ENCODE peak calls at places on chromosomes 4 and X, in six cellular contexts. L is brain microvascular endothelial cell; E is tibial artery; X is CD4-positive, alpha-beta T cell; V is spleen; Y is H9. F is an unnamed sample.

GRCh38 chrX:109660756-109661155 is 35.8 kb upstream of the KCNE5 start:
- DNase-seq in L (no peak), E (no peak), X (no peak), V (no peak), Y (no peak), F (no peak)

GRCh38 chr4:123555500-123556273 is 159.1 kb downstream of the SPRY1 start:
- DNase-seq in L (peak; percentile 95), E (peak; percentile 95), X (no peak), V (no peak), Y (no peak), F (no peak)

GRCh38 chr4:156576946-156577345 is 394.7 kb downstream of the PDGFC start:
- DNase-seq in L (no peak), E (no peak), X (no peak), V (no peak), Y (no peak), F (no peak)

GRCh38 chr4:56863441-56864129 is 42.1 kb upstream of the SPINK2 start:
- DNase-seq in L (no peak), E (no peak), X (no peak), V (no peak), Y (no peak), F (no peak)

GRCh38 chr4:88075336-88075735 is 67.9 kb downstream of the PKD2 start:
- DNase-seq in L (no peak), E (no peak), X (no peak), V (no peak), Y (no peak), F (no peak)

GRCh38 chrX:141857479-141857878 is 19.4 kb downstream of the MAGEC3 start:
- DNase-seq in L (no peak), E (no peak), X (no peak), V (no peak), Y (no peak), F (no peak)

GRCh38 chr4:89660851-89661250 is 176.1 kb downstream of the SNCA start:
- DNase-seq in L (no peak), E (no peak), X (no peak), V (no peak), Y (no peak), F (no peak)

GRCh38 chr4:116872941-116873340 is 212.4 kb downstream of the TRAM1L1 start:
- DNase-seq in L (no peak), E (no peak), X (no peak), V (no peak), Y (no peak), F (no peak)

GRCh38 chr4:26937136-26937535 is 76.5 kb downstream of the STIM2 start:
- DNase-seq in L (no peak), E (no peak), X (no peak), V (no peak), Y (no peak), F (no peak)

GRCh38 chrX:121389976-121390709 is 342.7 kb downstream of the GLUD2 start:
- DNase-seq in L (no peak), E (no peak), X (no peak), V (no peak), Y (no peak), F (no peak)

GRCh38 chr4:123250843-123251242 is 145.8 kb upstream of the SPRY1 start:
- DNase-seq in L (peak; percentile 28), E (no peak), X (no peak), V (no peak), Y (no peak), F (no peak)

GRCh38 chr4:10200869-10201268 is 84.3 kb upstream of the WDR1 start:
- DNase-seq in L (no peak), E (no peak), X (no peak), V (no peak), Y (no peak), F (no peak)

GRCh38 chr4:162659716-162660115 is 495.9 kb upstream of the FSTL5 start:
- DNase-seq in L (no peak), E (no peak), X (no peak), V (no peak), Y (no peak), F (no peak)

GRCh38 chr4:25535701-25536473 is 119.8 kb upstream of the SLC34A2 start:
- DNase-seq in L (no peak), E (no peak), X (no peak), V (no peak), Y (no peak), F (no peak)

GRCh38 chr4:168484626-168485025 is 4.3 kb upstream of the DDX60L start:
- DNase-seq in L (peak; percentile 36), E (no peak), X (no peak), V (no peak), Y (no peak), F (no peak)

GRCh38 chrX:71637253-71637618 is 18.9 kb upstream of the CXCR3 start:
- DNase-seq in L (no peak), E (no peak), X (no peak), V (no peak), Y (no peak), F (no peak)

GRCh38 chr4:67465032-67465762 is 80.1 kb downstream of the CENPC start:
- DNase-seq in L (peak; percentile 40), E (no peak), X (no peak), V (no peak), Y (no peak), F (no peak)

GRCh38 chr4:97104006-97104405 is 1039.3 kb downstream of the STPG2 start:
- DNase-seq in L (peak; percentile 3), E (no peak), X (no peak), V (no peak), Y (no peak), F (no peak)

GRCh38 chrX:33725556-33726232 is 406.4 kb downstream of the FAM47A start:
- DNase-seq in L (peak; percentile 1), E (no peak), X (no peak), V (no peak), Y (peak; percentile 71), F (no peak)

GRCh38 chr4:148229798-148230197 is 212.4 kb downstream of the NR3C2 start:
- DNase-seq in L (no peak), E (no peak), X (no peak), V (no peak), Y (no peak), F (no peak)

GRCh38 chr4:118329849-118330248 is 23.0 kb downstream of the PRSS12 start:
- DNase-seq in L (no peak), E (no peak), X (no peak), V (no peak), Y (no peak), F (no peak)

GRCh38 chr4:104905546-104905945 is 241.1 kb upstream of the TET2 start:
- DNase-seq in L (no peak), E (no peak), X (no peak), V (no peak), Y (no peak), F (no peak)

GRCh38 chrX:46922601-46923000 is 10.4 kb downstream of the JADE3 start:
- DNase-seq in L (no peak), E (no peak), X (no peak), V (no peak), Y (no peak), F (no peak)

GRCh38 chr4:15691346-15692140 is 9.9 kb downstream of the FAM200B start:
- DNase-seq in L (peak; percentile 73), E (no peak), X (no peak), V (no peak), Y (no peak), F (no peak)

GRCh38 chr4:1200425-1201035 is 28.1 kb upstream of the SPON2 start:
- DNase-seq in L (peak; percentile 78), E (peak; percentile 62), X (no peak), V (peak; percentile 81), Y (peak; percentile 22), F (no peak)

GRCh38 chrX:120604359-120604782 is 470 bp downstream of the MCTS1 start:
- DNase-seq in L (peak; percentile 32), E (no peak), X (peak; percentile 7), V (no peak), Y (no peak), F (no peak)

GRCh38 chrX:68895339-68896250 is 66.8 kb downstream of the EFNB1 start:
- DNase-seq in L (no peak), E (peak; percentile 71), X (no peak), V (peak; percentile 68), Y (no peak), F (no peak)

GRCh38 chr4:100076753-100077152 is 113.5 kb downstream of the DDIT4L start:
- DNase-seq in L (no peak), E (no peak), X (no peak), V (no peak), Y (no peak), F (no peak)

GRCh38 chr4:3871181-3871852 is 105.1 kb downstream of the ADRA2C start:
- DNase-seq in L (no peak), E (peak; percentile 45), X (no peak), V (peak; percentile 83), Y (peak; percentile 94), F (no peak)

GRCh38 chrX:80667967-80668366 is 141.7 kb downstream of the BRWD3 start:
- DNase-seq in L (no peak), E (no peak), X (no peak), V (no peak), Y (no peak), F (no peak)

GRCh38 chr4:88814043-88814617 is 116.5 kb upstream of the NAP1L5 start:
- DNase-seq in L (no peak), E (no peak), X (no peak), V (no peak), Y (no peak), F (no peak)

GRCh38 chrX:106171293-106171692 is 3.2 kb downstream of the PWWP3B start:
- DNase-seq in L (no peak), E (no peak), X (no peak), V (no peak), Y (no peak), F (no peak)
- TF ChIP-seq CTCF in L (no peak), E (no peak), X (no peak), V (no peak), Y (no peak), F (no peak)

DNA sequence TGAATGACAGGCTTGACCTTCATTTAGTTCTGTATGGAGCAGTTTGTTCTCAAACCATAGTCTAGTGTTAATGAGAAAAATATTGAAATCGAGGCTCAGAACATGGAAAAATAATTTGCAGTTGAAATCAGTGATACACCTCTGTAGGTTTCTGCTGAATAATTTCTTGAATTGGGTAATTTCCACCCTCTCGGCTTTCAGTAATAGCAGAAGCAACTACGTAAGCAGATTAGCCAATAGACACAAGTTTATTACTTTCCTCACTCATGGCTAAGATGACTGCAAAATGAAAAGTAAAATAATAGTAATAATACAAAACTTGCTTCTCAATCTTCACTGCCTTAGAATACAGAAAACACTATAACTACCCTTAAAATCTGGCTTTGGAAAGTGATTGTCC is 46.0 kb downstream of the USP38 start:
- DNase-seq in L (no peak), E (no peak), X (no peak), V (no peak), Y (no peak), F (no peak)
- TF ChIP-seq CTCF in L (no peak), E (no peak), X (no peak), V (no peak), Y (no peak), F (no peak)

DNA sequence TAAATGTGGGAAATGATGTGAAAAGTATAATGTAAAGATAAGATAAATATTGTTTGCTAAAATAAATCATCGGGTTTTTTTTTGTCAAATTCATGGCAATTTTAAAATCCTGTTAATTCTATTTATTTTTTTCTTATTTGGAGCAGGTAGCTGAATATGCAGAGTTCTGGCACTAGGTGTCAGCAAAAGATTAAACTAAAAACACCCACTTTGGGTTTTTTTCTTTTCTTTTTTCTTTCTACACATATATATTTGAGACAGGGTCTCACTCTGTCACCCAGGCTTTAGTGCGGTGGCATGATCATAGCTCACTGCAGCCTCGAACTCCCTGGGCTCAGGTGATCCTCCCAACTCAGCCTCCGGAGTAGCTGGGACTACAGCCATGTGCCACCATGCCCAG is 6.9 kb upstream of the RAP2C start:
- DNase-seq in L (no peak), E (no peak), X (no peak), V (no peak), Y (no peak), F (no peak)
- TF ChIP-seq CTCF in L (peak; percentile 40), E (peak; percentile 8), X (peak; percentile 13), V (peak; percentile 22), Y (peak; percentile 76), F (no peak)

GRCh38 chrX:136608295-136608933 is 39.5 kb upstream of the CD40LG start:
- DNase-seq in L (no peak), E (no peak), X (peak; percentile 38), V (peak; percentile 82), Y (peak; percentile 30), F (peak; percentile 16)
- TF ChIP-seq CTCF in L (peak; percentile 43), E (peak; percentile 17), X (peak; percentile 63), V (peak; percentile 25), Y (peak; percentile 61), F (no peak)

F was measured in activated B cell treated with CpG ODN at 0.5 μM for 24 hours.